ENCODE peak calls at places on chromosome 16, in seven cellular contexts. R, K, N, D, M, V and F are unnamed samples.

GRCh38 chr16:84999857-85000480 is 11.4 kb downstream of the ZDHHC7 start:
- DNase-seq in D (no peak), N (no peak), V (no peak), R (no peak), K (no peak), M (no peak), F (no peak)

GRCh38 chr16:71499775-71500364 is 10.7 kb upstream of the ZNF19 start:
- DNase-seq in N (peak), R (peak), M (no peak), K (peak), D (no peak), V (no peak), F (peak)

GRCh38 chr16:82694239-82694874 is 67.6 kb downstream of the CDH13 start:
- DNase-seq in M (no peak), K (peak), V (no peak), N (no peak), R (no peak), D (no peak), F (no peak)

GRCh38 chr16:56411123-56411522 is 14.2 kb downstream of the AMFR start:
- DNase-seq in N (no peak), R (no peak), V (no peak), K (no peak), M (no peak), D (no peak), F (no peak)

GRCh38 chr16:87201052-87201451 is 116.1 kb downstream of the C16orf95 start:
- DNase-seq in N (no peak), R (no peak), V (no peak), D (peak), K (peak), M (peak), F (peak)

GRCh38 chr16:51556694-51557327 is 405.7 kb upstream of the SALL1 start:
- DNase-seq in K (peak), D (no peak), N (no peak), R (no peak), V (no peak), M (peak), F (no peak)

GRCh38 chr16:23692190-23692837 is 13.6 kb downstream of the PLK1 start:
- DNase-seq in V (no peak), D (no peak), R (no peak), K (no peak), M (no peak), N (no peak), F (no peak)

GRCh38 chr16:74226361-74226979 is 70.1 kb upstream of the PSMD7 start:
- DNase-seq in K (peak), V (no peak), R (peak), D (no peak), M (no peak), N (peak), F (no peak)

GRCh38 chr16:56281256-56281805 is 90.0 kb downstream of the GNAO1 start:
- DNase-seq in V (no peak), N (peak), R (peak), M (no peak), D (no peak), K (no peak), F (peak)